ENCODE peak calls at places on chromosomes 13 and 19, in six cellular contexts. N, M, U, Y, I and A are unnamed samples.

GRCh38 chr19:6499052-6499790 is 2.9 kb downstream of the TUBB4A start:
- DNase-seq in U (no peak), I (no peak), Y (no peak), M (no peak), N (no peak), A (no peak)

GRCh38 chr19:3065675-3066357 is 3.5 kb upstream of the TLE5 start:
- DNase-seq in Y (no peak), M (no peak), N (no peak), U (no peak), I (no peak), A (no peak)

GRCh38 chr13:95323930-95324662 is 22.8 kb upstream of the ABCC4 start:
- DNase-seq in U (no peak), N (no peak), Y (no peak), I (no peak), M (no peak), A (no peak)

GRCh38 chr19:13149628-13150186 is 468 bp downstream of the STX10 start:
- DNase-seq in Y (no peak), M (peak; percentile 48), U (peak; percentile 61), N (no peak), I (peak; percentile 62), A (peak; percentile 27)

GRCh38 chr13:112995395-112996091 is 26.5 kb downstream of the MCF2L start:
- DNase-seq in Y (no peak), M (no peak), U (no peak), I (no peak), N (no peak), A (no peak)

GRCh38 chr13:101092985-101093384 is 323.3 kb downstream of the NALCN start:
- DNase-seq in N (peak; percentile 44), I (peak; percentile 33), U (no peak), M (no peak), Y (no peak), A (no peak)

GRCh38 chr19:7637374-7638256 is 705 bp downstream of the STXBP2 start:
- DNase-seq in M (peak; percentile 59), U (no peak), N (no peak), Y (no peak), I (peak; percentile 16), A (no peak)

GRCh38 chr13:44801990-44802389 is 187.3 kb downstream of the NUFIP1 start:
- DNase-seq in M (no peak), U (no peak), N (peak; percentile 89), I (peak; percentile 81), Y (no peak), A (no peak)

GRCh38 chr13:36313047-36313969 is 15.7 kb upstream of the CCDC169 start:
- DNase-seq in M (no peak), Y (no peak), N (peak; percentile 18), I (no peak), U (no peak), A (no peak)

GRCh38 chr13:20654156-20654555 is 49.3 kb upstream of the IL17D start:
- DNase-seq in U (no peak), I (no peak), N (peak; percentile 53), Y (no peak), M (no peak), A (no peak)

GRCh38 chr13:72959643-72960042 is 99.2 kb upstream of the KLF5 start:
- DNase-seq in U (no peak), Y (no peak), N (peak; percentile 48), I (no peak), M (peak; percentile 24), A (no peak)

GRCh38 chr13:87536499-87536898 is 134.7 kb upstream of the SLITRK5 start:
- DNase-seq in U (no peak), Y (no peak), N (no peak), I (peak; percentile 32), M (no peak), A (no peak)

GRCh38 chr13:23599083-23599925 is 29.1 kb downstream of the TNFRSF19 start:
- DNase-seq in Y (peak; percentile 59), I (no peak), U (peak; percentile 44), N (no peak), M (no peak), A (no peak)

GRCh38 chr19:51089786-51090185 is 7.1 kb upstream of the KLK14 start:
- DNase-seq in M (no peak), N (no peak), U (no peak), Y (no peak), I (no peak), A (no peak)

GRCh38 chr19:51093066-51093465 is 10.4 kb upstream of the KLK14 start:
- DNase-seq in I (no peak), U (no peak), Y (no peak), M (no peak), N (no peak), A (no peak)

GRCh38 chr19:51090471-51090870 is 7.8 kb upstream of the KLK14 start:
- DNase-seq in Y (no peak), U (no peak), N (no peak), M (no peak), I (no peak), A (no peak)

GRCh38 chr19:51091895-51092873 is 9.5 kb upstream of the KLK14 start:
- DNase-seq in N (no peak), Y (no peak), M (no peak), U (no peak), I (no peak), A (no peak)

DNA sequence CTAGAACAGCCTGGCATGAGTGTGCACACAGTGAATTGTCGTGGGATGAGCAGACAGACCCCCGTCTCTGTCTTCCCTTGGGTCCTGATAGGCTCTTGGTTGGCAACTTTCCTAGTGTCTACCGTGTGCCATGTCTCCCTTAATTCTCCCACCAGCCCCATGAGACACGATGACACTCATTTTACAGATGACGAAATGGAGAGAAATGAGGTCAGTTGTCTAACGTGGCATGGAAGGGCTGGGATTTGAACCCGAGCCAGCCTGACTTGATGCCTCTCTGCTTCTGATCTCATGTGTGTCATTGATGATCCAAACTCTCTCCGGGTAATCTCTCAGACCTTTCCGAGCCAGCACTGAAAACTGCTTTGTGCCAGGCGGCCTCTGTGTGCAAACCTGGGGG is 8.4 kb upstream of the KLK14 start:
- DNase-seq in Y (no peak), N (no peak), I (no peak), U (no peak), M (no peak), A (no peak)
- H4K91ac ChIP-seq in Y (no peak overlapping the region), N (no peak overlapping the region), I (no peak overlapping the region), U (no peak overlapping the region), M (no peak overlapping the region), A (no peak overlapping the region)

GRCh38 chr19:50982186-50982585 is 1.5 kb downstream of the KLK7 start:
- DNase-seq in Y (no peak), I (no peak), M (no peak), N (no peak), U (no peak), A (no peak)

GRCh38 chr19:50981587-50982146 is 2.0 kb downstream of the KLK7 start:
- DNase-seq in I (no peak), N (no peak), M (no peak), U (no peak), Y (no peak), A (no peak)

GRCh38 chr19:50979758-50980157 is 4.0 kb downstream of the KLK7 start:
- DNase-seq in U (no peak), M (no peak), N (no peak), I (no peak), Y (no peak), A (no peak)

GRCh38 chr19:50980203-50980602 is 3.5 kb downstream of the KLK7 start:
- DNase-seq in N (no peak), M (no peak), Y (no peak), U (no peak), I (no peak), A (no peak)

GRCh38 chr19:50983625-50984292 is at the start of gene KLK7:
- DNase-seq in U (no peak), M (no peak), I (no peak), N (no peak), Y (no peak), A (no peak)
- H4K91ac ChIP-seq in U (no peak within 1 kb of the TSS), M (no peak within 1 kb of the TSS), I (no peak within 1 kb of the TSS), N (no peak within 1 kb of the TSS), Y (no peak within 1 kb of the TSS), A (no peak within 1 kb of the TSS)

GRCh38 chr19:938233-938923 is 12.5 kb downstream of the ARID3A start:
- DNase-seq in U (no peak), N (no peak), I (no peak), Y (no peak), M (peak; percentile 66), A (no peak)
- H4K91ac ChIP-seq in U (no peak overlapping the region), N (no peak overlapping the region), I (peak overlapping the region; percentile 22), Y (no peak overlapping the region), M (peak overlapping the region; percentile 13), A (no peak overlapping the region)

GRCh38 chr19:18385359-18385674 is 641 bp upstream of the GDF15 start:
- DNase-seq in N (no peak), Y (no peak), U (peak; percentile 21), I (no peak), M (no peak), A (no peak)

GRCh38 chr19:18385675-18386542 is at the start of gene GDF15:
- DNase-seq in N (peak; percentile 87), M (peak; percentile 94), U (peak; percentile 94), Y (no peak), I (peak; percentile 91), A (no peak)

GRCh38 chr19:18387395-18387794 is 1.4 kb downstream of the GDF15 start:
- DNase-seq in M (no peak), U (no peak), N (no peak), Y (no peak), I (peak; percentile 50), A (no peak)

GRCh38 chr19:18388328-18389094 is 2.6 kb downstream of the GDF15 start:
- DNase-seq in N (no peak), U (peak; percentile 88), M (peak; percentile 88), Y (no peak), I (peak; percentile 57), A (peak; percentile 76)

DNA sequence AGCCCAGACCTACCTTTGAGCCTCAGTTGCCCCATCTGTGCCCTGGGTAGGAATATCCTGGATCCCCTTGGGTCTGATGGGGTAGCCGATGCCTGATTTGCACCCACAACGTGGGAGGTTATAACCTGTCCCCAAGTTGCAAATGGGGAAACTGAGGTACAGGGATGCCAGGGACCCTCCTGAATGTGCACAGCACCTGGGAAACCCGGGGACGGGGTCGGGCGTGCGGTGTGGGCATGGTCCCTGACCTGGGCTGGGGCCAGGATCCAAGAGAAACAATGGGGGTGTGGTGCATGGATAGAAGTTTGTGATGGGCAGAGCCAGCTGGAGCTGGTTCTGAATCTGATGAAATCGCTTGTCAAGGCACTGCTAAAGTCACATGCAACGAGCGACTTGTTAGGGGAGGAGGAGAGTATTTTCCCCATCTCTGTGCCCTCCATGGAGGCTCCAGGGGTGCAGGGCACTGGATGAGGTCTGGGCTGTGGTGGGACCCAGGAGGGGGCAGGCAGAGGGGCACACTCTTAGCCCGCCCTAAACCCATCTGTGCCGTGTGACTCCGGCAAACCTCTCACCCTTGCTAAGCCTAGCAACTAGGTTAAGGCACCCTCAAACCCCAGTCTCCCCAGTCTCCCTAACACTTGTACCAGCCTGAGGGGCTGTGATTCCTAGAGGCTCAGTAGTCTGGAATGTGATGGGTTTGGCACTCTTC is 739 bp downstream of the GDF15 start:
- DNase-seq in U (no peak), N (peak; percentile 46), Y (no peak), I (peak; percentile 58), M (no peak), A (no peak)
- H4K91ac ChIP-seq in U (no peak overlapping the region), N (peak overlapping the region; percentile 66), Y (peak overlapping the region; percentile 70), I (peak overlapping the region; percentile 90), M (no peak overlapping the region), A (no peak overlapping the region)

GRCh38 chr19:10364644-10365043 is 15.7 kb downstream of the TYK2 start:
- DNase-seq in I (no peak), U (no peak), M (no peak), Y (no peak), N (no peak), A (no peak)
- H4K91ac ChIP-seq in I (no peak overlapping the region), U (no peak overlapping the region), M (no peak overlapping the region), Y (no peak overlapping the region), N (no peak overlapping the region), A (no peak overlapping the region)

GRCh38 chr13:52147225-52147624 is 12.2 kb downstream of the NEK3 start:
- DNase-seq in M (no peak), Y (no peak), U (no peak), N (no peak), I (no peak), A (no peak)
- H4K91ac ChIP-seq in M (no peak overlapping the region), Y (no peak overlapping the region), U (no peak overlapping the region), N (no peak overlapping the region), I (no peak overlapping the region), A (no peak overlapping the region)